ENCODE peak calls at places on chromosomes 5 and 9, in five cellular contexts. One of them, this sample, is unnamed.

GRCh38 chr9:37037744-37038640 is 3.9 kb upstream of the PAX5 start:
- DNase-seq in spleen: peak
- DNase-seq in GM04503: no peak
- DNase-seq in NCI-H460: no peak
- DNase-seq in thyroid gland: no peak
- DNase-seq in this sample: no peak

GRCh38 chr5:67377651-67378050 is 181.1 kb upstream of the CD180 start:
- DNase-seq in thyroid gland: peak
- DNase-seq in NCI-H460: no peak
- DNase-seq in spleen: no peak
- DNase-seq in GM04503: no peak
- DNase-seq in this sample: no peak

GRCh38 chr9:29613773-29614172 is 2040.5 kb upstream of the C9orf72 start:
- DNase-seq in GM04503: no peak
- DNase-seq in thyroid gland: no peak
- DNase-seq in spleen: no peak
- DNase-seq in NCI-H460: no peak
- DNase-seq in this sample: no peak

GRCh38 chr5:58891072-58891970 is 308.4 kb downstream of the RAB3C start:
- DNase-seq in spleen: no peak
- DNase-seq in GM04503: peak
- DNase-seq in thyroid gland: peak
- DNase-seq in NCI-H460: peak
- DNase-seq in this sample: peak

GRCh38 chr5:175687231-175687701 is 29.4 kb downstream of the HRH2 start:
- DNase-seq in GM04503: no peak
- DNase-seq in spleen: peak
- DNase-seq in NCI-H460: no peak
- DNase-seq in thyroid gland: no peak
- DNase-seq in this sample: peak

GRCh38 chr9:132176338-132176737 is 14.5 kb downstream of the NTNG2 start:
- DNase-seq in NCI-H460: no peak
- DNase-seq in GM04503: no peak
- DNase-seq in thyroid gland: no peak
- DNase-seq in spleen: no peak
- DNase-seq in this sample: no peak

GRCh38 chr9:116899337-116900006 is 212.4 kb downstream of the TRIM32 start:
- DNase-seq in GM04503: no peak
- DNase-seq in spleen: no peak
- DNase-seq in NCI-H460: no peak
- DNase-seq in thyroid gland: no peak
- DNase-seq in this sample: no peak

GRCh38 chr9:115295749-115296148 is 177.8 kb upstream of the TNC start:
- DNase-seq in thyroid gland: no peak
- DNase-seq in GM04503: no peak
- DNase-seq in spleen: no peak
- DNase-seq in NCI-H460: no peak
- DNase-seq in this sample: no peak

GRCh38 chr9:73344060-73344459 is 192.4 kb downstream of the ANXA1 start:
- DNase-seq in GM04503: no peak
- DNase-seq in thyroid gland: no peak
- DNase-seq in NCI-H460: no peak
- DNase-seq in spleen: no peak
- DNase-seq in this sample: no peak

GRCh38 chr5:172905346-172905756 is 53.9 kb upstream of the RPL26L1 start:
- DNase-seq in spleen: no peak
- DNase-seq in NCI-H460: no peak
- DNase-seq in thyroid gland: no peak
- DNase-seq in GM04503: no peak
- DNase-seq in this sample: no peak

GRCh38 chr9:3968891-3969290 is 331.0 kb downstream of the GLIS3 start:
- DNase-seq in spleen: no peak
- DNase-seq in thyroid gland: no peak
- DNase-seq in NCI-H460: no peak
- DNase-seq in GM04503: no peak
- DNase-seq in this sample: no peak

GRCh38 chr5:178786859-178787499 is 56.5 kb upstream of the ZNF354A start:
- DNase-seq in NCI-H460: peak
- DNase-seq in GM04503: peak
- DNase-seq in thyroid gland: no peak
- DNase-seq in spleen: no peak
- DNase-seq in this sample: peak

GRCh38 chr9:89633404-89633803 is 28.6 kb downstream of the GADD45G start:
- DNase-seq in thyroid gland: no peak
- DNase-seq in GM04503: no peak
- DNase-seq in NCI-H460: no peak
- DNase-seq in spleen: peak
- DNase-seq in this sample: no peak

GRCh38 chr9:37054513-37054776 is 20.4 kb upstream of the PAX5 start:
- DNase-seq in thyroid gland: no peak
- DNase-seq in spleen: no peak
- DNase-seq in NCI-H460: no peak
- DNase-seq in GM04503: no peak
- DNase-seq in this sample: no peak